ENCODE peak calls at places on chromosomes 3 and 15, in ten cellular contexts. J, K, B, C, G, R, E, I, F and O are unnamed samples.

GRCh38 chr15:75479670-75480069 is 28.2 kb upstream of the SIN3A start:
- DNase-seq in J (no peak), K (no peak), B (no peak), C (no peak), G (no peak), R (no peak), E (no peak), I (no peak), F (no peak), O (no peak)

GRCh38 chr3:109353057-109353456 is 15.7 kb upstream of the DPPA4 start:
- DNase-seq in J (no peak), K (no peak), B (no peak), C (no peak), G (no peak), R (no peak), E (no peak), I (no peak), F (no peak), O (no peak)

GRCh38 chr3:16441306-16441898 is 72.1 kb downstream of the RFTN1 start:
- DNase-seq in J (no peak), K (no peak), B (no peak), C (no peak), G (no peak), R (no peak), E (peak), I (no peak), F (no peak), O (no peak)

GRCh38 chr3:160697628-160698382 is 20.8 kb downstream of the ARL14 start:
- DNase-seq in J (no peak), K (no peak), B (no peak), C (peak), G (no peak), R (no peak), E (peak), I (no peak), F (no peak), O (no peak)

GRCh38 chr3:195758721-195759353 is 38.1 kb downstream of the MUC20 start:
- DNase-seq in J (no peak), K (no peak), B (no peak), C (no peak), G (no peak), R (no peak), E (no peak), I (no peak), F (no peak), O (no peak)

GRCh38 chr3:60086811-60087210 is 1037.0 kb upstream of the CFAP20DC start:
- DNase-seq in J (no peak), K (no peak), B (no peak), C (no peak), G (no peak), R (peak), E (peak), I (no peak), F (no peak), O (no peak)

GRCh38 chr3:187808466-187809291 is 63.4 kb upstream of the BCL6 start:
- DNase-seq in J (peak), K (no peak), B (no peak), C (no peak), G (no peak), R (no peak), E (no peak), I (no peak), F (no peak), O (no peak)

GRCh38 chr3:17759901-17760300 is 17.5 kb upstream of the TBC1D5 start:
- DNase-seq in J (no peak), K (no peak), B (no peak), C (no peak), G (no peak), R (no peak), E (no peak), I (no peak), F (no peak), O (no peak)

GRCh38 chr3:140911822-140912221 is 29.8 kb upstream of the SLC25A36 start:
- DNase-seq in J (no peak), K (no peak), B (no peak), C (no peak), G (no peak), R (no peak), E (no peak), I (no peak), F (no peak), O (no peak)

GRCh38 chr3:1251282-1252060 is 158.6 kb downstream of the CNTN6 start:
- DNase-seq in J (no peak), K (no peak), B (no peak), C (no peak), G (no peak), R (no peak), E (peak), I (no peak), F (no peak), O (no peak)

GRCh38 chr3:124938896-124939295 is 4.3 kb upstream of the MUC13 start:
- DNase-seq in J (no peak), K (no peak), B (no peak), C (no peak), G (no peak), R (no peak), E (no peak), I (no peak), F (no peak), O (no peak)
- TF ChIP-seq CTCF in J (no peak), K (no peak), B (no peak), C (peak), G (no peak), R (no peak), E (no peak), I (no peak), F (no peak), O (no peak)

GRCh38 chr15:84928843-84929168 is 44.3 kb downstream of the SLC28A1 start:
- DNase-seq in J (no peak), K (no peak), B (no peak), C (no peak), G (no peak), R (no peak), E (peak), I (no peak), F (no peak), O (no peak)
- TF ChIP-seq CTCF in J (no peak), K (no peak), B (no peak), C (no peak), G (no peak), R (no peak), E (no peak), I (no peak), F (no peak), O (no peak)

GRCh38 chr3:10286596-10287295 is 6.0 kb downstream of the GHRL start:
- DNase-seq in J (peak), K (no peak), B (no peak), C (peak), G (no peak), R (peak), E (peak), I (no peak), F (peak), O (no peak)
- TF ChIP-seq CTCF in J (no peak), K (no peak), B (no peak), C (peak), G (no peak), R (peak), E (peak), I (no peak), F (peak), O (peak)

GRCh38 chr3:52847726-52848125 is 12.9 kb upstream of the MUSTN1 start:
- DNase-seq in J (no peak), K (no peak), B (no peak), C (no peak), G (no peak), R (no peak), E (no peak), I (no peak), F (peak), O (no peak)
- TF ChIP-seq CTCF in J (no peak), K (no peak), B (no peak), C (no peak), G (no peak), R (no peak), E (no peak), I (no peak), F (no peak), O (no peak)